ENCODE peak calls at places on chromosomes 6 and 20, in four cellular contexts. I is breast epithelium, H is OCI-LY7, Z is neuronal stem cell. D is an unnamed sample.

GRCh38 chr6:39289490-39289889 is 24.7 kb downstream of the KCNK17 start:
- DNase-seq in H (no peak), I (no peak), Z (no peak), D (no peak)

GRCh38 chr20:51695574-51696303 is 72.5 kb downstream of the ATP9A start:
- DNase-seq in Z (no peak), H (no peak), I (no peak), D (peak; percentile 25)

GRCh38 chr20:259991-260390 is 2.5 kb downstream of the DEFB132 start:
- DNase-seq in I (no peak), Z (no peak), H (no peak), D (no peak)

GRCh38 chr20:19423097-19423891 is 210.9 kb downstream of the SLC24A3 start:
- DNase-seq in I (no peak), Z (no peak), H (no peak), D (no peak)

GRCh38 chr20:20498081-20498861 is 130.4 kb downstream of the INSM1 start:
- DNase-seq in H (no peak), I (no peak), Z (peak; percentile 35), D (no peak)

GRCh38 chr6:131643262-131643631 is 6.1 kb downstream of the ENPP3 start:
- DNase-seq in I (no peak), H (no peak), Z (no peak), D (no peak)

GRCh38 chr20:58051367-58051766 is 177.1 kb downstream of the ANKRD60 start:
- DNase-seq in H (no peak), Z (no peak), I (no peak), D (no peak)

GRCh38 chr6:1554241-1554880 is 55.4 kb upstream of the FOXC1 start:
- DNase-seq in H (no peak), I (no peak), Z (no peak), D (no peak)

GRCh38 chr6:165805604-165806003 is 142.6 kb upstream of the PDE10A start:
- DNase-seq in Z (no peak), I (no peak), H (no peak), D (no peak)

GRCh38 chr20:25744261-25744660 is 47.6 kb upstream of the ZNF337 start:
- DNase-seq in I (no peak), H (no peak), Z (no peak), D (no peak)

GRCh38 chr6:15712813-15713212 is 50.0 kb upstream of the DTNBP1 start:
- DNase-seq in H (no peak), Z (no peak), I (no peak), D (no peak)

GRCh38 chr6:44926556-44926955 is 401.6 kb upstream of the RUNX2 start:
- DNase-seq in H (no peak), Z (no peak), I (no peak), D (no peak)

GRCh38 chr6:17446713-17447112 is 53.3 kb downstream of the CAP2 start:
- DNase-seq in Z (no peak), I (no peak), H (no peak), D (no peak)

GRCh38 chr6:24766685-24767462 is 7.9 kb upstream of the GMNN start:
- DNase-seq in I (no peak), H (peak; percentile 64), Z (no peak), D (peak; percentile 47)

GRCh38 chr6:169557887-169558286 is 143.9 kb downstream of the WDR27 start:
- DNase-seq in Z (no peak), H (no peak), I (no peak), D (no peak)

GRCh38 chr6:169561665-169562064 is 140.2 kb downstream of the WDR27 start:
- DNase-seq in I (no peak), Z (no peak), H (no peak), D (no peak)

GRCh38 chr6:169556238-169556637 is 145.6 kb downstream of the WDR27 start:
- DNase-seq in I (no peak), H (no peak), Z (no peak), D (no peak)

GRCh38 chr6:169556758-169557505 is 144.9 kb downstream of the WDR27 start:
- DNase-seq in I (no peak), H (peak; percentile 34), Z (no peak), D (peak; percentile 68)

DNA sequence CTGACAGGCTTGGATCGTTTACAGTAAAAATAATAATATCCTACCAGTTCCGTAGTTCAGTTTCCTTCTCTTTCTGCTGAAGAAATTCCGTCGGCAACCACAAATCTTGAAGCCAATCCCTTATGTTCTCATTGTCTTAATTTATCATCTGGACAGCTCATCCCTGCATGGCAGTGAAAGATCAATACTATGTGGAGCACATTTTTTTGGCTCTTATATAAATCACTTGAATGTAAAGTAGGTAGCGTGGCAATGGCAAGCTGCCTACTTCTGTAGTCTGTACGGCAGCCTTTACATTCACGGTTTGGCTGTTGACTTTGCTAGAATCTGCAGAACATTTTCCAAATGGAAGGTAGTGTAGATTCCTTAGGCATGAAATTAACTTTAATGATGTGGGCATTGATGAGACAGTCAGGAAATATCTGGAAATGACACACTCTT is 142.8 kb downstream of the WDR27 start:
- DNase-seq in H (no peak), I (no peak), Z (no peak), D (no peak)
- H3K27ac ChIP-seq in H (no peak overlapping the region), I (no peak overlapping the region), Z (no peak overlapping the region), D (no peak overlapping the region)

DNA sequence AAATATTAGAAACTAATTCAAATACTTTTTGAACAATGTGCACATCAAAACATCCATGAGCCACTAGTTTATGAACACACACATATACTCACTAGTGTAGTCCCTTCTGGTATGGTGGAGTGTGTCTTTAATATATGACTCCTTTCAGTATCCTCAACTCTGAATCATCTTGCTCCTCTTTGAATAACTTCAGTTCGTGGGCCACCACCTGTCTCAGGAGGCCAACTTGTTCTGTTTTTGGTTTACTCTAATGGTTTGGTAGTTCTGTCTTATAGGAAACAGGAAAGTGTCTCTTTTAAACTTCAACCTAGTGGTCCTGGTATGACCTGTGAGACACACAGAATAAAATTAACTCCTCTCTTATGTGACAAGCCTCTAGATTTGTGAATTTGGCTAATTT is 55.6 kb downstream of the ZNF292 start:
- DNase-seq in H (no peak), Z (no peak), I (no peak), D (no peak)
- H3K4me1 ChIP-seq in H (no peaks in the 10 kb centered on the region), Z (peaks cover 9% of the 10 kb centered on the region), I (no peaks in the 10 kb centered on the region), D (peaks cover 10% of the 10 kb centered on the region)

GRCh38 chr20:33817411-33817810 is 6.3 kb downstream of the CHMP4B start:
- DNase-seq in Z (no peak), I (no peak), H (no peak), D (no peak)
- H3K27ac ChIP-seq in Z (no peak overlapping the region), I (no peak overlapping the region), H (no peak overlapping the region), D (no peak overlapping the region)

DNA sequence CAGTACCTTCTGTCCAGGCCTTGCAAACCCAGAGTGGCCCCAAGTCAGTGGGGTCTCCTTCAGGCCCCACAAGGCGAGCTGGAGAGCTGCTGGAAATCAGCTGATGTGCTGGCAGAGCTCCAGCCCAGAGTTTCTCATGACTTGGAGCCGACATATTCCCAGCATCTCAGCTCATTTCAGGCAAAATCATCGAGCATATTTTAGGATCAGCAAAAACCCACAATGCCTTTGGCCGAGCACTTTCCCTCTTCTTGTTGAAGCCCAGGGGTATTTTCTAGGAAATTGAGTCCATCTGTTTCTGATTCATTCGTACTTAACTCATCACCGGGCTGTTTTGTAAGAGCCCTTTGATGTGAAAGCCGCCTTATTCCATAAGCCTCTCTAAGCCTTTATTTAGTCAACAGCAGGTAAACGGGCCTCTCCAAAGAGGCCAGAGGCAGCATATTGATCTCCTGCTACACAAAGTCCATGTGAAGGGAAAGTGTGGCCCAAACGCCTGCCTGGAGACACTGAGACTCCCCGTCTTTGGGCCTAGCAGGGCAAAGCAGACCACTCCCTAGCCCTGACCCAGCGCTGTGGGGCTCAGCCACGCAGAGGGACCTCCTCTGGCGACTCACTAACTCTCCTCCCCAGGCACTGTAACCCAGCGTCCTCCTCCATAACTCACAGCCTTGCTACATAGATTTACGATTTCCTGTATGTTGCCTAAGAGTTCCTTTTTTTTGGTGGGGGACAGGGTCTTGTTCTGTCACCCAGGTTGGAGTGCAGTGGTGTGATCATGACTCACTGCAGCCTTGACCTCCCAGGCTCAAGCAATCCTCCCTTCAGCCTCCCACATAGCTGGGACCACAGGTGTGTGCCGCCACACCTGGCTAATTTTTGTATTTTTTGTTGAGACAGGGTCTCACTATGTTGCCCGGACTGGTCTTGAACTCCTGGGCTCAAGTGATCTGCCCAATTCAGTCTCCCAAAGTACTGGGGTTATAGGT is 12.1 kb upstream of the C20orf203 start:
- DNase-seq in Z (no peak), I (no peak), H (no peak), D (no peak)
- H3K4me1 ChIP-seq in Z (peaks cover 10% of the 10 kb centered on the region), I (peaks cover 6% of the 10 kb centered on the region), H (peaks cover 10% of the 10 kb centered on the region), D (no peaks in the 10 kb centered on the region)

DNA sequence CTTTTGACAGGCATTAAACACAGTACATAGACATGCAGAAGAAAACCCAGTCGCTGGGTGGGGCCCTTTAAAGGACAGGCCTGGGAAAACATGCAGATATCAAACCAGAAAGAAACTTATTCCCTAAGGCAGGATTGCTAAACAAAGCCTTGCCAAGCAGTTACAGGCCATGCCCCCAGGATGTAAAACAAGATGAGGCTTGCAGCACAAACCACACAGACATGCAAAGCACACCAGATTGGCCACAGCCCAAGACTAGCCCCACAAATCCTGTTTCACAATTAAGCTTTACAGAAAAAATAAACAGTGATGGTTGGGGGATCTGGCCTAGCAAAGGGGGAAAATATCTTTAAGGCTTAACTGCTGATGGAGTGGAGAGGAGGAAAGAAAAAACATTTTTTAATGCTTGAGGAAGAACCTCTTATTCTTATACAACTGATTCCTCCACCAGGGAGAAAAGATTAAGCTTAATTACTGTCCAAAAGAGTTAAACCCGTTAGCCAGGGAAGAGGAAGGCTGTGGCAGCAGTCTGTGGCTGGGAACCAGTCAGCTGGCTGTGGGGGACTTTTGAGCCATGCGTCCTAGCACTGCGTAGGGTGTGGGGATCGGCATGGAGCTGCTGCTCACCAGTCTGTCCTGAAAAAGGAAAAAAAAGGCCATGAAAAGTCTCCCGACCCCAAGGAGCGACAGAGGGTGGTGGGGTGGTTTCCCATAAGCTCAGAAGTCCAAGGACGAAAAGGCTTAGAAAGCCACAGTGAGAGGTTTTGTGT is 28.4 kb downstream of the COL19A1 start:
- DNase-seq in Z (no peak), I (no peak), H (no peak), D (no peak)
- H3K27ac ChIP-seq in Z (no peak overlapping the region), I (no peak overlapping the region), H (no peak overlapping the region), D (no peak overlapping the region)

GRCh38 chr20:3766832-3767433 is 620 bp downstream of the ADISSP start:
- DNase-seq in I (no peak), H (peak; percentile 26), Z (no peak), D (no peak)
- H3K4me1 ChIP-seq in I (no peaks in the 10 kb centered on the region), H (peaks cover 25% of the 10 kb centered on the region), Z (peaks cover 15% of the 10 kb centered on the region), D (peaks cover 13% of the 10 kb centered on the region)

DNA sequence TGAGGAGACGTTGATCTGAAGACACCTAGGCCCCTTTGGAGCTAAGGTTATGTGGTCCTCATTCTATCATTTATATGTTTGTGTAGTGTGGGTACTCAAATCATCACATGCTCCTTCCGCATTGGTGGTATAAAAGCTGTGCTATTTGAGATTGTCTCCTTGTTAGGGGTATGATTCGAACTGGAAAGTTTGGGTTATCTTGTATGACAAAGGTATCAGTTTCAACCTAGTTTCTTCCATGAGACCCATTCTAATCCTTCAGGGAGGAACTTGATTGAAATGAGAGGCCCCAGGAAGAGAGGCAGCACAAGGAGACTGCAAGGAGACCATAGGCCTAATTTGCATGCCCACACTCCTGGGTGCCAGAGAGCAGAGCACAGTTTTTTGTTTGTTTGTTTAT is 104.2 kb upstream of the TIAM2 start:
- DNase-seq in I (no peak), Z (no peak), H (no peak), D (no peak)
- H3K27ac ChIP-seq in I (no peak overlapping the region), Z (no peak overlapping the region), H (no peak overlapping the region), D (no peak overlapping the region)